ENCODE peak calls at places on chromosomes 4 and X, in seven cellular contexts. K is mammary epithelial cell, J is PC-9, M is H9, Z is fibroblast of lung, X is astrocyte, E is hepatocyte. W is an unnamed sample.

GRCh38 chrX:72280210-72280882 is 3.3 kb upstream of the RPS4X start:
- DNase-seq in K (peak), J (no peak), M (no peak), Z (no peak), X (no peak), E (no peak), W (no peak)

GRCh38 chrX:140510306-140510676 is 5.4 kb upstream of the SOX3 start:
- DNase-seq in K (no peak), J (no peak), M (no peak), Z (no peak), X (no peak), E (no peak), W (no peak)

GRCh38 chrX:146278381-146278780 is 460.8 kb downstream of the SLITRK2 start:
- DNase-seq in K (no peak), J (no peak), M (peak), Z (no peak), X (no peak), E (peak), W (no peak)

GRCh38 chr4:79949186-79949585 is 123.8 kb downstream of the ANTXR2 start:
- DNase-seq in K (no peak), J (no peak), M (no peak), Z (no peak), X (no peak), E (no peak), W (no peak)

GRCh38 chrX:107676559-107677378 is 48.5 kb downstream of the PRPS1 start:
- DNase-seq in K (peak), J (peak), M (no peak), Z (peak), X (peak), E (peak), W (peak)

GRCh38 chr4:106986486-106986885 is 49.6 kb downstream of the DKK2 start:
- DNase-seq in K (peak), J (no peak), M (no peak), Z (peak), X (peak), E (no peak), W (no peak)

GRCh38 chr4:165096776-165097175 is 15.9 kb downstream of the TMEM192 start:
- DNase-seq in K (no peak), J (no peak), M (no peak), Z (peak), X (peak), E (peak), W (peak)

GRCh38 chr4:152399246-152399645 is 136.6 kb downstream of the FBXW7 start:
- DNase-seq in K (no peak), J (no peak), M (no peak), Z (no peak), X (no peak), E (no peak), W (no peak)

GRCh38 chr4:16516796-16517413 is 290.6 kb upstream of the TAPT1 start:
- DNase-seq in K (no peak), J (no peak), M (no peak), Z (peak), X (peak), E (peak), W (peak)

GRCh38 chrX:111131572-111131971 is 35.6 kb downstream of the PAK3 start:
- DNase-seq in K (no peak), J (no peak), M (no peak), Z (peak), X (peak), E (peak), W (no peak)

GRCh38 chr4:6225469-6225868 is 25.1 kb upstream of the JAKMIP1 start:
- DNase-seq in K (peak), J (peak), M (peak), Z (peak), X (peak), E (peak), W (peak)

GRCh38 chrX:134525086-134525792 is 65.3 kb downstream of the HPRT1 start:
- DNase-seq in K (no peak), J (peak), M (no peak), Z (no peak), X (no peak), E (no peak), W (peak)

GRCh38 chrX:43655961-43656494 is at the start of gene MAOA:
- DNase-seq in K (no peak), J (no peak), M (peak), Z (peak), X (no peak), E (peak), W (peak)

GRCh38 chrX:3815896-3816664 is 102.6 kb upstream of the PRKX start:
- DNase-seq in K (peak), J (peak), M (peak), Z (peak), X (peak), E (peak), W (peak)

GRCh38 chr4:3392319-3392718 is 49.4 kb upstream of the HGFAC start:
- DNase-seq in K (no peak), J (no peak), M (peak), Z (no peak), X (no peak), E (no peak), W (no peak)

DNA sequence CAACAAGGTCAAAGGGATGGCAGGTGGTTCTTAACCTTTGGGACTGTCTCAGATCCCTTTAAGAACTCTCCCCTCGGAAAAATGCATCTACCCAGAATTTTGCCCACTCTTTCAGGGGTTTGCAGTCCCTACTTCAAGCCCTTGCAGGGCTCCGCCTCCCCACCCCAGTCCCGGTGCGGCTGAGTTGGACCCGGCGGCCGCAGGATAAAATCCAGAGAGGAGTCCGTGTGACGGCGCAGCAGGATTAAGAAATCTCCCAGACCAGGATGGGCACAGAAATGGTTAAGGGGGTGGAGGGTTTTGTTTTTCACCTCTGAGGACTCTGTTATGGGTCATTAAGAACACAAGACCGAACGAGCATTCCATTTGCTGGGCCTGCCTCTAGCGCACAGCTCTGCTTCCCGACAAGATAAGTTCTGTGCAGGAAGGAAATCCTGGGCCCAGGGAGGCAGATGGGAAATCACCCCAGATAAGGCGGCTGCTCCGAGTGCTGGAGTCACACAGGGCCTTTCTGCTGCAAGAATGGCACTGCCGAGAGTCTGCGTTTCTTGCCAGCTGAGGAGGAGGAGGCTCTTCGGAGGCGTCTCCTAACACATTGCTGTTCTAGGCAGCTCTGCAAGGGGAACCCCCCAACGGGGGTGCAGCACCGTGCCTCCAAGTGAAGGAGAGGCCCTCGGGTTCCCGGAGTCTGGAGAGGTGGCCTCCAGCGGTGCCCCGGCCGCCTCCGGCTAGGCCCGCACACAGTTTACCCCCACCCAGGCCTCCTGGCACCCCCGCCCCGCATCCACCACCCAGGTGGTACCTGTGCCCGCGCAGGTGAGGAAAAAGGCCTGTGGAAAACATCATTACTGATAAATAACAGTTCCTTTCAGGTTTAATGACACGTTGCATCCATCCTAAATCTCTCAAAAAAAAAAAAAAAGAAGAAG is 277.6 kb downstream of the BCOR start:
- DNase-seq in K (no peak), J (no peak), M (peak), Z (no peak), X (no peak), E (peak), W (peak)
- H3K4me2 ChIP-seq in K (peak), J (no peak), M (peak), Z (no peak), X (peak), E (peak), W (peak)

GRCh38 chr4:7765676-7766075 is 174.0 kb downstream of the AFAP1 start:
- DNase-seq in K (no peak), J (no peak), M (no peak), Z (no peak), X (no peak), E (no peak), W (no peak)
- H2AFZ ChIP-seq in K (no peak), J (no peak), M (no peak), Z (no peak), X (no peak), E (no peak), W (no peak)

GRCh38 chr4:151322565-151322964 is 2.8 kb downstream of the SH3D19 start:
- DNase-seq in K (no peak), J (no peak), M (no peak), Z (no peak), X (peak), E (no peak), W (no peak)
- H3K4me2 ChIP-seq in K (peak), J (peak), M (no peak), Z (no peak), X (no peak), E (peak), W (peak)

GRCh38 chr4:71188197-71188625 is 150.6 kb upstream of the SLC4A4 start:
- DNase-seq in K (no peak), J (no peak), M (peak), Z (peak), X (no peak), E (no peak), W (no peak)

GRCh38 chr4:71186566-71187398 is 152.0 kb upstream of the SLC4A4 start:
- DNase-seq in K (peak), J (peak), M (peak), Z (peak), X (peak), E (peak), W (peak)

GRCh38 chr4:71188951-71189350 is 149.9 kb upstream of the SLC4A4 start:
- DNase-seq in K (no peak), J (no peak), M (no peak), Z (peak), X (no peak), E (no peak), W (no peak)

GRCh38 chr4:71187399-71188196 is 151.2 kb upstream of the SLC4A4 start:
- DNase-seq in K (peak), J (peak), M (peak), Z (peak), X (peak), E (peak), W (no peak)

GRCh38 chr4:71189471-71189870 is 149.3 kb upstream of the SLC4A4 start:
- DNase-seq in K (no peak), J (no peak), M (no peak), Z (peak), X (peak), E (no peak), W (no peak)
- H2AFZ ChIP-seq in K (no peak), J (no peak), M (no peak), Z (no peak), X (no peak), E (no peak), W (no peak)

GRCh38 chr4:182848685-182849084 is 68.5 kb downstream of the DCTD start:
- DNase-seq in K (no peak), J (no peak), M (no peak), Z (no peak), X (no peak), E (no peak), W (no peak)

GRCh38 chr4:182847543-182847942 is 69.6 kb downstream of the DCTD start:
- DNase-seq in K (no peak), J (no peak), M (no peak), Z (no peak), X (no peak), E (no peak), W (no peak)

GRCh38 chr4:182846041-182846440 is 71.1 kb downstream of the DCTD start:
- DNase-seq in K (no peak), J (no peak), M (no peak), Z (no peak), X (no peak), E (no peak), W (no peak)

GRCh38 chr4:182845618-182846017 is 71.6 kb downstream of the DCTD start:
- DNase-seq in K (no peak), J (no peak), M (no peak), Z (no peak), X (no peak), E (no peak), W (no peak)

GRCh38 chr4:182847956-182848450 is 69.2 kb downstream of the DCTD start:
- DNase-seq in K (no peak), J (no peak), M (no peak), Z (no peak), X (no peak), E (no peak), W (no peak)
- H3K4me2 ChIP-seq in K (no peak), J (no peak), M (no peak), Z (no peak), X (no peak), E (no peak), W (no peak)

DNA sequence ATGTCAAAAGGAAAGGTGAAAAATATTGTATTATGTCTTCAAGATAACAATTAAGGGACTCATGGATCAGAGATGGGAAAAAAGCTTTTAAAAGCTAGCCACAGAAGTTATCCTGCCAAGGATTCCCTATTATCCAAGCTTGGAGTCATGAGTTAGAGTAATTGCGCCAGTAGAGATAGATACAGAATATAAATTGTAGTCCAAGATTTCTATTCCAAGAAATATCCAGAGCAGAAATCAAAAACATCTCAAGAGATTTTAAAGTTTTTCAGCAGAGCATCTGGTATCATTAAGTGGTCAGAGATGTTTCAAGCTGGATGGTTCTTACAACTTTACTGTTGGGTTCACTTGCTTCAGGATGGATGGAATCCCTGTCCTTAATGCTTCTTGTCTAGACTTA is 186.7 kb downstream of the PCDH18 start:
- DNase-seq in K (no peak), J (no peak), M (no peak), Z (no peak), X (no peak), E (no peak), W (no peak)
- H2AFZ ChIP-seq in K (no peak), J (no peak), M (no peak), Z (peak), X (no peak), E (no peak), W (no peak)

GRCh38 chr4:4592414-4592813 is 50.6 kb upstream of the STX18 start:
- DNase-seq in K (no peak), J (no peak), M (no peak), Z (no peak), X (no peak), E (no peak), W (no peak)

GRCh38 chr4:4591071-4591470 is 49.2 kb upstream of the STX18 start:
- DNase-seq in K (no peak), J (no peak), M (no peak), Z (no peak), X (no peak), E (no peak), W (no peak)

GRCh38 chr4:4594531-4594930 is 52.7 kb upstream of the STX18 start:
- DNase-seq in K (no peak), J (no peak), M (no peak), Z (no peak), X (no peak), E (no peak), W (no peak)

GRCh38 chr4:4593596-4593995 is 51.7 kb upstream of the STX18 start:
- DNase-seq in K (no peak), J (no peak), M (no peak), Z (no peak), X (no peak), E (no peak), W (no peak)

DNA sequence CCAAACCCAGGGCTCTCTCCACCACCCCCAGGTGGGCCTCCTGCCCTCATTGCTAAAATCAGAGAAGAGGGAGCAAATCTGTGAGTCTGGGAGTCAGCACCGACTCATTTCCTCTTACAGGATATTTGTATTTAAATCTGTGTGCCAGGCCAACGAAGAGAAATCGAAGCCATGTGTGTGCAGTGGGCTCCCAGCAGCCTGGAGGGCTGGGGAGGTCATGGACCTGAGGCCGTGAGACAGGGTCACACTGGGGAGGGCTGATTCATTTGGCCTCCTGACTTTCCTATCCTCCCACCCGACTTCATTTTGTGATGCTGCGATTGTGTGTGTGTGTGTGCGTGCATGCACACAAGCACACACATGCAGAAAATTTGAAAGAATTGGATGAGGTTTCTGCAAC is 48.6 kb upstream of the STX18 start:
- DNase-seq in K (no peak), J (no peak), M (no peak), Z (peak), X (peak), E (no peak), W (peak)
- H3K4me2 ChIP-seq in K (no peak), J (no peak), M (no peak), Z (peak), X (peak), E (no peak), W (peak)